ENCODE peak calls at places on chromosome 6, in eight cellular contexts. B, I, Z, X, E, C, W and N are unnamed samples.

GRCh38 chr6:130313206-130313605 is 52.6 kb upstream of the TMEM200A start:
- DNase-seq in B (no peak), I (no peak), Z (no peak), X (no peak), E (no peak), C (no peak), W (no peak), N (no peak)

GRCh38 chr6:125952764-125953501 is 3.6 kb upstream of the HINT3 start:
- DNase-seq in B (no peak), I (no peak), Z (no peak), X (no peak), E (peak), C (no peak), W (peak), N (no peak)

GRCh38 chr6:32154514-32155161 is 697 bp downstream of the PPT2 start:
- DNase-seq in B (peak), I (peak), Z (peak), X (peak), E (peak), C (no peak), W (peak), N (peak)

GRCh38 chr6:110048221-110048875 is 70.2 kb downstream of the GPR6 start:
- DNase-seq in B (no peak), I (no peak), Z (no peak), X (no peak), E (peak), C (no peak), W (no peak), N (no peak)

GRCh38 chr6:112651239-112651638 is 304.1 kb downstream of the RFPL4B start:
- DNase-seq in B (no peak), I (no peak), Z (no peak), X (no peak), E (no peak), C (no peak), W (no peak), N (no peak)

GRCh38 chr6:135185483-135185882 is 4.4 kb downstream of the MYB start:
- DNase-seq in B (no peak), I (no peak), Z (no peak), X (no peak), E (no peak), C (no peak), W (no peak), N (no peak)

GRCh38 chr6:167980911-167981310 is 16.6 kb upstream of the KIF25 start:
- DNase-seq in B (no peak), I (no peak), Z (no peak), X (no peak), E (no peak), C (no peak), W (no peak), N (no peak)

GRCh38 chr6:151027936-151028838 is 162.7 kb downstream of the MTHFD1L start:
- DNase-seq in B (no peak), I (no peak), Z (no peak), X (no peak), E (no peak), C (no peak), W (peak), N (no peak)

GRCh38 chr6:22709804-22710203 is 140.4 kb downstream of the HDGFL1 start:
- DNase-seq in B (no peak), I (no peak), Z (no peak), X (no peak), E (peak), C (no peak), W (no peak), N (no peak)

GRCh38 chr6:46453756-46454316 is 37.4 kb downstream of the RCAN2 start:
- DNase-seq in B (no peak), I (no peak), Z (no peak), X (no peak), E (peak), C (no peak), W (no peak), N (no peak)

GRCh38 chr6:79330723-79331122 is 96.2 kb upstream of the HMGN3 start:
- DNase-seq in B (no peak), I (no peak), Z (no peak), X (no peak), E (peak), C (no peak), W (no peak), N (no peak)

GRCh38 chr6:134175532-134176282 is 123.3 kb upstream of the SLC2A12 start:
- DNase-seq in B (peak), I (peak), Z (peak), X (peak), E (peak), C (no peak), W (peak), N (peak)

GRCh38 chr6:83430606-83431544 is at the start of gene ME1:
- DNase-seq in B (peak), I (peak), Z (peak), X (peak), E (peak), C (no peak), W (peak), N (peak)

GRCh38 chr6:143150291-143150690 is 89.6 kb downstream of the AIG1 start:
- DNase-seq in B (no peak), I (no peak), Z (no peak), X (no peak), E (peak), C (no peak), W (no peak), N (no peak)

GRCh38 chr6:148064406-148065134 is 278.1 kb upstream of the SASH1 start:
- DNase-seq in B (no peak), I (no peak), Z (no peak), X (peak), E (peak), C (no peak), W (no peak), N (no peak)

GRCh38 chr6:166173292-166173951 is 5.8 kb upstream of the TBXT start:
- DNase-seq in B (no peak), I (no peak), Z (no peak), X (no peak), E (no peak), C (no peak), W (peak), N (no peak)

GRCh38 chr6:143634486-143634885 is 43.3 kb upstream of the PHACTR2 start:
- DNase-seq in B (no peak), I (no peak), Z (no peak), X (no peak), E (peak), C (peak), W (peak), N (no peak)

GRCh38 chr6:158649289-158650143 is at the start of gene SYTL3:
- DNase-seq in B (peak), I (no peak), Z (peak), X (no peak), E (peak), C (no peak), W (peak), N (peak)

GRCh38 chr6:39402239-39402751 is 79.8 kb upstream of the KCNK16 start:
- DNase-seq in B (no peak), I (no peak), Z (no peak), X (no peak), E (peak), C (no peak), W (no peak), N (no peak)

GRCh38 chr6:1124885-1125284 is 187.0 kb upstream of the FOXQ1 start:
- DNase-seq in B (no peak), I (no peak), Z (no peak), X (no peak), E (no peak), C (no peak), W (no peak), N (no peak)

GRCh38 chr6:8175046-8175777 is 72.9 kb upstream of the EEF1E1 start:
- DNase-seq in B (no peak), I (no peak), Z (no peak), X (no peak), E (no peak), C (no peak), W (no peak), N (no peak)

GRCh38 chr6:21887301-21888185 is 294.0 kb downstream of the SOX4 start:
- DNase-seq in B (no peak), I (no peak), Z (no peak), X (peak), E (no peak), C (no peak), W (no peak), N (no peak)

GRCh38 chr6:10633216-10633615 is 61.2 kb downstream of the C6orf52 start:
- DNase-seq in B (no peak), I (no peak), Z (peak), X (no peak), E (peak), C (peak), W (peak), N (peak)

GRCh38 chr6:50236164-50236563 is 186.4 kb upstream of the DEFB112 start:
- DNase-seq in B (no peak), I (no peak), Z (no peak), X (no peak), E (no peak), C (no peak), W (no peak), N (no peak)